ENCODE peak calls at places on chromosomes 11 and 22, in four cellular contexts. J is kidney tubule cell, Z is pons, H is MV-4-11. X is an unnamed sample.

GRCh38 chr22:42780070-42780540 is 59.4 kb upstream of the A4GALT start:
- DNase-seq in Z (peak; percentile 89), J (peak; percentile 89), H (peak; percentile 89), X (peak; percentile 92)

GRCh38 chr22:33747029-33747428 is 173.2 kb downstream of the LARGE1 start:
- DNase-seq in J (no peak), Z (no peak), H (no peak), X (no peak)

GRCh38 chr22:32897400-32897799 is 95.9 kb downstream of the TIMP3 start:
- DNase-seq in H (no peak), Z (no peak), J (peak; percentile 56), X (no peak)

GRCh38 chr11:76512851-76513653 is 68.2 kb downstream of the EMSY start:
- DNase-seq in J (peak; percentile 33), Z (peak; percentile 34), H (no peak), X (peak; percentile 20)

GRCh38 chr11:95228081-95228859 is 2.7 kb downstream of the SESN3 start:
- DNase-seq in H (no peak), J (peak; percentile 6), Z (no peak), X (no peak)

GRCh38 chr22:23072035-23072910 is 2.0 kb downstream of the GNAZ start:
- DNase-seq in H (no peak), Z (no peak), J (peak; percentile 30), X (peak; percentile 36)

GRCh38 chr11:34977039-34977906 is 60.9 kb downstream of the PDHX start:
- DNase-seq in Z (no peak), H (peak; percentile 55), J (peak; percentile 48), X (no peak)

GRCh38 chr22:41833369-41834004 is 582 bp downstream of the SREBF2 start:
- DNase-seq in J (peak; percentile 30), H (no peak), Z (peak; percentile 40), X (peak; percentile 56)

GRCh38 chr11:108666373-108666772 is 1.5 kb downstream of the DDX10 start:
- DNase-seq in J (peak; percentile 26), Z (no peak), H (no peak), X (no peak)

GRCh38 chr22:26550498-26551033 is 38.3 kb upstream of the TFIP11 start:
- DNase-seq in Z (peak; percentile 22), H (no peak), J (peak; percentile 74), X (peak; percentile 22)

X was measured in G401.